ENCODE peak calls at places on chromosomes 4 and X, in eight cellular contexts. K is lower lobe of right lung, J is heart left ventricle, G is bronchial epithelial cell, W is left ventricle myocardium inferior, R is body of pancreas, C is pancreas, M is stomach. X is an unnamed sample.

GRCh38 chr4:153114771-153115321 is 89.4 kb upstream of the TRIM2 start:
- DNase-seq in K (no peak), J (no peak), G (peak), W (no peak), R (no peak), C (no peak), M (peak), X (peak)

GRCh38 chr4:7814451-7814850 is 125.2 kb downstream of the AFAP1 start:
- DNase-seq in K (no peak), J (no peak), G (no peak), W (no peak), R (no peak), C (no peak), M (no peak), X (no peak)

GRCh38 chrX:85012098-85012497 is 8.4 kb downstream of the APOOL start:
- DNase-seq in K (no peak), J (no peak), G (no peak), W (no peak), R (no peak), C (no peak), M (no peak), X (no peak)

GRCh38 chr4:18162453-18162852 is 140.9 kb upstream of the LCORL start:
- DNase-seq in K (no peak), J (no peak), G (no peak), W (no peak), R (no peak), C (no peak), M (no peak), X (no peak)

GRCh38 chr4:16205298-16206164 is 20.7 kb downstream of the TAPT1 start:
- DNase-seq in K (no peak), J (no peak), G (peak), W (no peak), R (no peak), C (no peak), M (no peak), X (no peak)

GRCh38 chr4:105657117-105657765 is 51.2 kb downstream of the INTS12 start:
- DNase-seq in K (no peak), J (no peak), G (peak), W (no peak), R (no peak), C (no peak), M (no peak), X (no peak)

GRCh38 chrX:96436105-96436504 is 248.5 kb upstream of the DIAPH2 start:
- DNase-seq in K (no peak), J (no peak), G (peak), W (no peak), R (no peak), C (no peak), M (no peak), X (no peak)

GRCh38 chr4:142700521-142700920 is 145.6 kb downstream of the INPP4B start:
- DNase-seq in K (no peak), J (no peak), G (no peak), W (no peak), R (no peak), C (no peak), M (no peak), X (no peak)

GRCh38 chr4:72974694-72975487 is 94.6 kb downstream of the COX18 start:
- DNase-seq in K (no peak), J (no peak), G (peak), W (no peak), R (no peak), C (no peak), M (no peak), X (no peak)

GRCh38 chrX:132467029-132467428 is 21.8 kb downstream of the MBNL3 start:
- DNase-seq in K (no peak), J (no peak), G (peak), W (no peak), R (no peak), C (no peak), M (no peak), X (no peak)

GRCh38 chrX:53544936-53545335 is 110.8 kb upstream of the HSD17B10 start:
- DNase-seq in K (no peak), J (no peak), G (no peak), W (no peak), R (no peak), C (no peak), M (no peak), X (no peak)

GRCh38 chr4:156774422-156774821 is 197.2 kb downstream of the PDGFC start:
- DNase-seq in K (no peak), J (no peak), G (peak), W (no peak), R (peak), C (no peak), M (no peak), X (peak)

GRCh38 chr4:124279741-124280140 is 432.8 kb downstream of the ANKRD50 start:
- DNase-seq in K (no peak), J (no peak), G (no peak), W (no peak), R (no peak), C (no peak), M (no peak), X (no peak)

GRCh38 chr4:168931215-168931650 is 78.8 kb downstream of the CBR4 start:
- DNase-seq in K (no peak), J (no peak), G (no peak), W (no peak), R (no peak), C (no peak), M (no peak), X (no peak)

GRCh38 chr4:144709793-144710525 is 64.0 kb downstream of the HHIP start:
- DNase-seq in K (no peak), J (no peak), G (peak), W (no peak), R (no peak), C (no peak), M (no peak), X (no peak)

GRCh38 chrX:39771089-39771488 is 326.7 kb downstream of the BCOR start:
- DNase-seq in K (no peak), J (no peak), G (no peak), W (no peak), R (no peak), C (no peak), M (no peak), X (no peak)

GRCh38 chr4:10737335-10737734 is 52.8 kb upstream of the CLNK start:
- DNase-seq in K (no peak), J (no peak), G (peak), W (no peak), R (no peak), C (no peak), M (no peak), X (peak)

GRCh38 chrX:142089193-142089592 is 115.9 kb downstream of the MAGEC2 start:
- DNase-seq in K (no peak), J (no peak), G (peak), W (no peak), R (no peak), C (no peak), M (no peak), X (no peak)

GRCh38 chr4:16859031-16859430 is 39.4 kb downstream of the LDB2 start:
- DNase-seq in K (no peak), J (no peak), G (no peak), W (no peak), R (no peak), C (no peak), M (no peak), X (no peak)

GRCh38 chr4:145734576-145735329 is 54.8 kb downstream of the C4orf51 start:
- DNase-seq in K (peak), J (no peak), G (peak), W (no peak), R (peak), C (peak), M (peak), X (peak)

GRCh38 chr4:127708985-127709384 is 21.2 kb upstream of the SLC25A31 start:
- DNase-seq in K (no peak), J (no peak), G (peak), W (no peak), R (peak), C (no peak), M (peak), X (peak)

GRCh38 chr4:153735901-153736461 is 23.8 kb downstream of the RNF175 start:
- DNase-seq in K (no peak), J (no peak), G (peak), W (no peak), R (no peak), C (no peak), M (no peak), X (no peak)

GRCh38 chr4:14867847-14868246 is 134.4 kb upstream of the CPEB2 start:
- DNase-seq in K (no peak), J (no peak), G (no peak), W (no peak), R (no peak), C (no peak), M (no peak), X (no peak)

GRCh38 chr4:14874990-14875389 is 127.3 kb upstream of the CPEB2 start:
- DNase-seq in K (no peak), J (no peak), G (no peak), W (no peak), R (no peak), C (no peak), M (no peak), X (no peak)

GRCh38 chr4:14877246-14878220 is 124.7 kb upstream of the CPEB2 start:
- DNase-seq in K (no peak), J (no peak), G (peak), W (no peak), R (no peak), C (no peak), M (peak), X (no peak)

GRCh38 chr4:14868426-14868825 is 133.9 kb upstream of the CPEB2 start:
- DNase-seq in K (no peak), J (no peak), G (no peak), W (no peak), R (no peak), C (no peak), M (no peak), X (no peak)

DNA sequence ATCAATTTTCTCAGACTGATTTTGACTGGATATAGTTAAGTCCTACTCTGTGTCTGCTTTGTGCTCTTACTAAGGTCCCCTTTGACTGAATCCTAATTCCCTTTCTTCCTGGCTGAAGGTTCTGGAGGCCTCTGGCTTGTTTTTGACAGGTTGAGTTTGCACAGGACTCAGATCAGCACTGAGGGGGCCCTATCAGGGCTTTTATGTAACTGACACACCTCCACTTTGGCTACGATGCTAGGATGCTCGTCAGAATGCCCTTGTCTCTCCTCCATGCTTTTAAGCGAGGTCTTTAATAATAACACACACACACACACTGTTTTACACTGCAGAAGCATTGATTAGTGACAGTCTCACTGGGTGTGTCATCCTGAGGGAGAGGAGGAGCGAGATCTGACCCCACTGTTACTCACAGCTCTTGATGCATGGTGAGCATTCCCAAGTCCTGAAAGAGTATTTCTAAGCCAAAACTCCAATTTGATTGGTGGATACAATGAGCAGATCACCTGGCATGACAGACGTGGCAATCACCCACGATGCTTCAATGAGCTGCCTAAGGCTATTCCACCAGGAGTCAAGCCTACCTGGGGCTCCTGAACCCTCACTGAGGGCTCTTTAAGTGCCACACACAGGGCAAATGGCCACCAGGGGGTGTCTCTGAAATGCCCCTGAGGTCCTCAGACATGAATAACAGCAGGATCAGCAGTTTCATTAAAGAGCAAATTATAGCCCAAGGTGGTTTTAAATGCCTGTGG is 130.4 kb upstream of the CPEB2 start:
- DNase-seq in K (peak), J (no peak), G (peak), W (no peak), R (peak), C (no peak), M (peak), X (no peak)
- TF ChIP-seq CTCF in K (peak), J (no peak), G (peak), W (peak), R (peak), C (no peak), M (peak), X (no peak)

GRCh38 chrX:135737361-135738071 is 24.1 kb downstream of the CT45A1 start:
- DNase-seq in K (no peak), J (no peak), G (no peak), W (no peak), R (no peak), C (no peak), M (no peak), X (no peak)

GRCh38 chrX:135741192-135741715 is 26.7 kb downstream of the CT45A3 start:
- DNase-seq in K (no peak), J (no peak), G (no peak), W (no peak), R (no peak), C (no peak), M (no peak), X (no peak)

GRCh38 chrX:135740683-135741149 is 27.3 kb downstream of the CT45A3 start:
- DNase-seq in K (no peak), J (no peak), G (no peak), W (no peak), R (peak), C (peak), M (peak), X (peak)
- TF ChIP-seq CTCF in K (peak), J (no peak), G (peak), W (no peak), R (no peak), C (no peak), M (no peak), X (no peak)

GRCh38 chr4:99722662-99723061 is 65.0 kb upstream of the C4orf54 start:
- DNase-seq in K (no peak), J (no peak), G (no peak), W (no peak), R (peak), C (no peak), M (no peak), X (no peak)

GRCh38 chr4:99720206-99720605 is 62.6 kb upstream of the C4orf54 start:
- DNase-seq in K (no peak), J (no peak), G (no peak), W (no peak), R (no peak), C (no peak), M (no peak), X (no peak)

GRCh38 chr4:99722006-99722405 is 64.4 kb upstream of the C4orf54 start:
- DNase-seq in K (no peak), J (no peak), G (peak), W (no peak), R (no peak), C (no peak), M (no peak), X (no peak)

GRCh38 chr4:99729186-99729585 is 71.6 kb upstream of the C4orf54 start:
- DNase-seq in K (no peak), J (no peak), G (no peak), W (no peak), R (no peak), C (no peak), M (no peak), X (no peak)

DNA sequence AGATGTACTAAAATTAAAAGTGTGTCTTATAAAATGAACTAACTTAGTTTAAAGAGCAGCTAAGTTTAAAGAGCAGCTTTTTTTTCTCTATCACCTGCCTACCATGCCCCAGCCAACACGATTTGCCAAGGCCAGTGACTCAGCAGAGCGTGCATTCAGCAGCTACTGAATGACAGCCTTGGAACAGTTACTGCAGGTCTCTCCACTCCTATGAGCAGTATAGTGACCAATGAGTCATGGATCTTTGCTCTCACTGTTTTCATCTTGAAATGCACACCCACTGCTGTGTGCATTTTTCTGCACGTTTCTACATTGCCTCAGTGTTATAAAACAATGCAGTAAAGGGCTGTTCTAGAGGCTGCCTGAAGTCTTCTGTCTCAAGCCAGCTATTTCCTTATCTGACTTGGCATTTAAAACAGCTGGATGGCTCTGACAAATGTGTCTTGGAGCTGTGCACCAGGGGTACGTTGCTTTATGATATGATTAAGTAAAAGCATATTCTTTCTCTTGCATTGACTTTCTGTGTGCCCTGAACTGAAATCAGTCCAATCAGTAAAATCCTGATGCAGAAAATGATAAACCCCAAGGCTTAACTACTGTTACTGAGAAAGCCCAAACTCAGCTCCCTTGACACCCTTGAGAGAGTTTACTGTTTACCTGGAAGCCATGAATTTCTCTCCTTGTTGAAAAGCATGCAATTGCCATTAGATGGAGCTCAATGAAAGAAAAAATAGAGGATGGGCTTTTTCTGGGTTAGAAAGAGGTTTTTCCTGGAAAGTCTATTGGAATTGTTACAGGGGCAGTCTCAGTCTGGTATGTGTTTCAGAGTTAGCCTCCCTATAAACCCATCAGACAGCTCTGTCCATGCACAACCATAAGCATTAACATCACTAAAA is 66.2 kb upstream of the C4orf54 start:
- DNase-seq in K (peak), J (no peak), G (peak), W (peak), R (peak), C (peak), M (peak), X (peak)
- TF ChIP-seq CTCF in K (no peak), J (no peak), G (no peak), W (no peak), R (no peak), C (no peak), M (no peak), X (no peak)

DNA sequence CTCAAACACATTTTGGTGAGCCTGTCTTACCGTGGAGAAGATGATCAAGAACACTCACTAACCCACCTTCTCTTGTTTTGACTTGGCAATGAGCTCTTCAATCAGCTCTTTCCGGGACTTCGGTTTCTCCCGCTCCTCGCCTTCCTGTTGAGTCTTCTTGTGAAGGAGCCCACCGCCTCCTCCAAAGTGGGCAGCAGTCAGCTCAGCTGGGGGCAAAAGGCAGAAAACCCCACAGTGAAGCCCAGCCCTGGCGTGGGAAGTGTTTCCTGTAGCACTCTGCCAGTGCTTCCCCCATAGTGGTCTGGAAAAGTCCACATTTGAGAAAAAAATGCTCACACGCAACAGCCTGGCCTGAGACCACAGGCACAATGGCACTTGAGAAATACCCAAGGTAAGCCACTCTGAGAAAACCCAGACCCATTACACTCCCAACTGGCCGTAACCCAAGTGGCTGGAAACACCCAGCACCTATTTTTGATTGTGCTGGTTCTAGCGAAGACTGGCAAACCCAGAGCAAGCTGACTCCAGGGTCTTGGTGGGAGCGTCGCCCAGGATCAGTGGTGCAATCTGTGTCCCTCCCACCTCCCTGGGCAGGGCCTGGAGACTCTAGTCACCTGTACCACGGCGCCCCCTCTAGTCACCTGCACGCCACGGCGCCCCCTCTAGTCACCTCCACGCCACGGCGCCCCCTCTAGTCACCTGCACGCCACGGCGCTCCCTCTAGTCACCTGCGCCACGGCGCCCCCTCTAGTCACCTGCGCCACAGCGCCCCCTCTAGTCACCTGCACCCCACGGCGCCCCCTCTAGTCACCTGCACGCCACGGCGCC is 8.6 kb downstream of the NOP14 start:
- DNase-seq in K (no peak), J (no peak), G (no peak), W (no peak), R (no peak), C (no peak), M (no peak), X (peak)
- TF ChIP-seq CTCF in K (no peak), J (no peak), G (no peak), W (no peak), R (no peak), C (no peak), M (no peak), X (no peak)

GRCh38 chrX:17700976-17701375 is 36.3 kb upstream of the SCML1 start:
- DNase-seq in K (no peak), J (no peak), G (peak), W (no peak), R (no peak), C (no peak), M (no peak), X (no peak)

GRCh38 chrX:17703201-17703600 is 34.1 kb upstream of the SCML1 start:
- DNase-seq in K (no peak), J (no peak), G (no peak), W (no peak), R (no peak), C (no peak), M (no peak), X (no peak)

GRCh38 chrX:17707731-17708130 is 29.6 kb upstream of the SCML1 start:
- DNase-seq in K (no peak), J (no peak), G (peak), W (no peak), R (no peak), C (no peak), M (no peak), X (no peak)

GRCh38 chrX:17706676-17707075 is 30.6 kb upstream of the SCML1 start:
- DNase-seq in K (no peak), J (no peak), G (peak), W (no peak), R (no peak), C (no peak), M (no peak), X (no peak)

DNA sequence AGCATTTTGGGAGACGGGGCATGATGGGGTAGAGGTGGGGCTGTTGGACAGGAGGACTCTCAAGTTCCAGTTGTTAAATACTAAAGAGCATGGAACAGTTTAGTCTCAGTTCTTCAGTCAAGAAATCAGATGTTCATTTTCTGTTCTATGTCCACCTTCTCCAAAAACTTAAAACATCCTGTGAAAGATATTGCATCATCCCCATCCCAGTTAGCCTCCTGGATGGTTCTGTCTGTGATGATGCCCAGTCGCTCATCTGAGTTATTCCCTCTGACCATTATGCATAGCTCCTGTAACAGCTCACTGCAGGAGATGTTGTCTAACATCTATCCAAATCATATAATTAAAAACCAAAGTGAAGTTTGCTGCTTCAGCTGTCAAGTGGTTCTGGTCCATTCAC is 32.1 kb upstream of the SCML1 start:
- DNase-seq in K (no peak), J (no peak), G (no peak), W (no peak), R (no peak), C (no peak), M (no peak), X (no peak)
- TF ChIP-seq CTCF in K (no peak), J (no peak), G (no peak), W (no peak), R (no peak), C (no peak), M (no peak), X (no peak)

X was measured in adrenal gland.